ENCODE peak calls at places on chromosomes 11 and 22, in nine cellular contexts. J is heart left ventricle; P is substantia nigra; W is GM03348; X is SHP77; O is erythroblast; S is stimulated activated CD4-positive, alpha-beta T cell treated with anti-CD3 and anti-CD28 coated beads, Interleukin-15, amount 100 ng/mL, for 48 hours; K is NCI-H1930; A is activated CD4-positive, alpha-beta T cell treated with anti-CD3 and anti-CD28 coated beads, Interleukin-2, amount 50 U/mL, for 1 hour. H is an unnamed sample.

GRCh38 chr11:6608011-6608410 is 4.0 kb downstream of the TAF10 start:
- DNase-seq in W (no peak), P (no peak), S (no peak), O (no peak), A (no peak), K (no peak), J (peak), X (no peak), H (no peak)

GRCh38 chr11:46279393-46280099 is 2.1 kb downstream of the CREB3L1 start:
- DNase-seq in W (peak), S (no peak), X (peak), A (no peak), K (no peak), O (no peak), J (peak), P (no peak), H (peak)

GRCh38 chr11:36513965-36514364 is 3.9 kb upstream of the TRAF6 start:
- DNase-seq in J (no peak), K (no peak), W (no peak), X (no peak), O (no peak), S (no peak), P (no peak), A (no peak), H (no peak)

GRCh38 chr11:74693531-74693930 is 37.7 kb downstream of the CHRDL2 start:
- DNase-seq in W (no peak), J (no peak), X (no peak), S (no peak), A (no peak), P (no peak), O (no peak), K (no peak), H (no peak)

GRCh38 chr11:133927690-133928627 is 28.8 kb downstream of the IGSF9B start:
- DNase-seq in A (peak), K (peak), O (peak), W (peak), S (peak), X (peak), J (peak), P (peak), H (peak)

GRCh38 chr22:31474743-31475142 is 14.9 kb downstream of the EIF4ENIF1 start:
- DNase-seq in A (no peak), X (no peak), K (no peak), W (peak), O (no peak), J (no peak), P (no peak), S (no peak), H (peak)

GRCh38 chr11:114180301-114181055 is 115.7 kb upstream of the NNMT start:
- DNase-seq in S (no peak), P (no peak), A (no peak), K (no peak), W (peak), X (peak), O (peak), J (peak), H (no peak)

GRCh38 chr22:37710675-37711074 is 13.8 kb downstream of the TRIOBP start:
- DNase-seq in X (no peak), K (no peak), S (no peak), W (no peak), O (no peak), J (no peak), A (no peak), P (no peak), H (no peak)

GRCh38 chr22:48925450-48925849 is 902.2 kb downstream of the BRD1 start:
- DNase-seq in A (no peak), O (no peak), J (no peak), P (no peak), S (no peak), X (no peak), W (no peak), K (no peak), H (no peak)

GRCh38 chr22:39937881-39938280 is 22.3 kb upstream of the TMA7B start:
- DNase-seq in K (no peak), J (no peak), P (no peak), A (no peak), X (no peak), W (no peak), O (no peak), S (no peak), H (no peak)

GRCh38 chr11:119501777-119502405 is 78.9 kb upstream of the THY1 start:
- DNase-seq in S (no peak), O (no peak), P (no peak), A (no peak), W (no peak), K (no peak), J (no peak), X (no peak), H (no peak)

GRCh38 chr22:38414009-38414395 is 41.0 kb downstream of the KCNJ4 start:
- DNase-seq in K (no peak), P (no peak), X (no peak), S (no peak), W (no peak), O (no peak), J (no peak), A (no peak), H (no peak)